ENCODE peak calls at places on chromosomes 3 and 15, in six cellular contexts. Q is mesenchymal stem cell, T is IMR-90, C is H1, H is mesendoderm, L is trophoblast cell. M is an unnamed sample.

GRCh38 chr3:106794442-106794841 is 582.8 kb upstream of the CCDC54 start:
- DNase-seq in Q (no peak), T (peak), C (no peak), H (no peak), L (no peak), M (no peak)

GRCh38 chr15:93997071-93997658 is 234.2 kb upstream of the MCTP2 start:
- DNase-seq in Q (peak), T (peak), C (no peak), H (peak), L (peak), M (no peak)

GRCh38 chr3:158097571-158098553 is 8.4 kb downstream of the SHOX2 start:
- DNase-seq in Q (peak), T (peak), C (peak), H (peak), L (peak), M (peak)

GRCh38 chr3:79490165-79491028 is 277.4 kb downstream of the ROBO1 start:
- DNase-seq in Q (no peak), T (peak), C (no peak), H (peak), L (no peak), M (peak)

GRCh38 chr15:34264070-34264469 is 39.3 kb downstream of the EMC4 start:
- DNase-seq in Q (no peak), T (no peak), C (no peak), H (no peak), L (no peak), M (no peak)

GRCh38 chr3:65338571-65338970 is 650.8 kb upstream of the ADAMTS9 start:
- DNase-seq in Q (peak), T (peak), C (no peak), H (no peak), L (no peak), M (no peak)

GRCh38 chr3:53154731-53155320 is 6.2 kb upstream of the PRKCD start:
- DNase-seq in Q (no peak), T (no peak), C (no peak), H (no peak), L (no peak), M (no peak)

GRCh38 chr3:127320529-127321121 is 32.8 kb upstream of the PRR20G start:
- DNase-seq in Q (no peak), T (no peak), C (no peak), H (peak), L (no peak), M (no peak)

GRCh38 chr15:38266247-38266996 is 13.8 kb downstream of the SPRED1 start:
- DNase-seq in Q (no peak), T (no peak), C (no peak), H (no peak), L (no peak), M (no peak)

GRCh38 chr15:83449250-83449671 is 2.1 kb downstream of the SH3GL3 start:
- DNase-seq in Q (no peak), T (no peak), C (no peak), H (peak), L (no peak), M (no peak)

DNA sequence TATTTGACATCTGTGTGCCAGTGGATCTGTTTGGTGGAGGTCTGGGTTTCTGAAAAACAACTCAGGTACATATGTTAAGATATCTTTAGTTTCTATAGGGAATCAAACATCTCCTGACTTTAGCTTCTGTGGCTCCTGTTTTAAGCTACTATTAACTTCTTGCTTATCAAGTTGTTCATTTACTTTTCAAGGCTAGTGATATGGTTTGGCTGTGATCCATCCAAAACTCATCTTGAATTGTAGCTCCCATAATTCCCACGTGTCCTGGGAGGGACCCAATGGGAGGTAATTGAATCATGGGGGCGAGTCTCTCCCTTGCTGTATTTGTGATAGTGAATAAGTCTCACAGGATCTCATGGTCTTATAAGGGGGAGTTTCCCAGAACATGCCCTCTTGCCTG is 41.4 kb downstream of the ZNF860 start:
- DNase-seq in Q (no peak), T (no peak), C (no peak), H (no peak), L (no peak), M (no peak)
- H3K4me3 ChIP-seq in Q (no peak), T (no peak), C (no peak), H (no peak), L (no peak), M (no peak)

GRCh38 chr3:49358217-49358883 is at the start of gene GPX1:
- DNase-seq in Q (peak), T (peak), C (peak), H (peak), L (peak), M (peak)
- H3K23ac ChIP-seq in Q (peak), T (peak), C (no peak), H (peak), L (no peak), M (peak)

DNA sequence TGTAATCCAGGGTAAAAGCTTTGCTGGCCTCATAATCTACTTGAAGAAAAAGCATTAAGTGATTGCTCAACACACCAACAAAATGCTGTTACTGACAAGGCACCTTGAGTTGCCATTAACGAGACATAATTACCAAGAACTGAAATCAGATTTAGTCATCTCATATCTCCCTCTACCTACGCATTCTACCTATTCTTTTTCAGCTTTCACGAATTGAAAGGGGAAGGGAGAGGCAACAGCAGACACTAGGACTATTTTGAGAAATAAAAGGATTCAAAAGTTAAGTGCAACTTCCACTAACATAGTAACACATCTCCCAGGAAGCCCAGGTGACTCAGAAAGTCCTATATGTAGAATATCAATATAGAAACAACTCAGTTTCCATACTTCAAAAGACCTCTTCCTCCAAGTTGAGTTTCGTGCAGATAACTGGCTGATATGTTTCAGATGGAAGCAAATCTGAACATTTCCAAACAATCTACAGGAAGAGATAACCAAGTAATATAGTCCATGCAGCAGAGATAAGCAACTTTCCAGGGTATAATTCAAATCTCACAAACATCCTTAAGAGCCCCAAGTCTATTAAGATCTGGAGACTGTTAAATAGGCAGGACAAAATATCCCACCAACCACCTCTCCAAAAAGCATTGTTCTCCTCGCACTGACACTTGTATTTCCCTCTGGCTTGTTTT is 1.9 kb downstream of the OSBPL10 start:
- DNase-seq in Q (no peak), T (no peak), C (no peak), H (no peak), L (no peak), M (no peak)
- H3K4me3 ChIP-seq in Q (no peak), T (no peak), C (peak), H (no peak), L (no peak), M (no peak)

GRCh38 chr3:98521897-98522537 is 685 bp downstream of the CLDND1 start:
- DNase-seq in Q (peak), T (peak), C (no peak), H (peak), L (peak), M (peak)
- H3K23ac ChIP-seq in Q (no peak), T (peak), C (no peak), H (peak), L (no peak), M (no peak)

DNA sequence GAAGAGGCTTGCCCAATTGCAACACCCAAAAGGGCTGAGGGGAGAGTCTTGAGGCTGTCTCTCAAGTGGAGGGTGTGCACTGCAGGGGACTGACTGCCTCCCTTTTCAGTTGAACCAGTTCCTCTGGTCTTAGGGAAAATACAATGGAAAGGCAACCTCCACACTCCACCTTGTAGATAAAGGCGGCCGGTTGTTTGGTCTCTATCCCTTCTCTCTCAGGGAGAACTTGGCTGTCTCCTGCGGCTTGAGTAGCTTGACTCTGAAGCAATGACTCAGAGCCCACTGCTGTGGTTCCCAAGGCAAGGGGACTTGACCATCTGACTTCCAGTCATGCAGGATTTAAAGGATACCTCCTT is 143.2 kb upstream of the UMPS start:
- DNase-seq in Q (peak), T (no peak), C (no peak), H (peak), L (peak), M (no peak)
- H3K4me3 ChIP-seq in Q (no peak), T (no peak), C (peak), H (no peak), L (no peak), M (no peak)

GRCh38 chr3:129320825-129321487 is 42.3 kb downstream of the HMCES start:
- DNase-seq in Q (no peak), T (no peak), C (no peak), H (no peak), L (no peak), M (no peak)
- H3K23ac ChIP-seq in Q (no peak), T (no peak), C (no peak), H (no peak), L (no peak), M (no peak)